ENCODE peak calls at places on chromosome 15, in ten cellular contexts. Q is dermis blood vessel endothelial cell; N is fibroblast of the conjunctiva; E is right cardiac atrium; D is KG1; O is K562; W is stimulated activated CD8-positive, alpha-beta memory T cell treated with anti-CD3 and anti-CD28 coated beads, Interleukin-4, amount 100 ng/mL, for 24 hours; C is NCI-H460; P is bronchial epithelial cell; L is T1000. M is an unnamed sample.

GRCh38 chr15:65981837-65982696 is 112.8 kb downstream of the RAB11A start:
- DNase-seq in Q (peak), N (no peak), E (no peak), D (no peak), O (peak), W (peak), C (no peak), P (peak), L (no peak), M (peak)

GRCh38 chr15:42286445-42287029 is 13.3 kb upstream of the TMEM87A start:
- DNase-seq in Q (no peak), N (peak), E (no peak), D (no peak), O (no peak), W (no peak), C (no peak), P (no peak), L (no peak), M (no peak)

GRCh38 chr15:95874625-95875024 is 455.9 kb upstream of the NR2F2 start:
- DNase-seq in Q (no peak), N (peak), E (no peak), D (no peak), O (no peak), W (no peak), C (no peak), P (no peak), L (no peak), M (no peak)

GRCh38 chr15:48363474-48363873 is 32.2 kb downstream of the DUT start:
- DNase-seq in Q (no peak), N (no peak), E (no peak), D (no peak), O (no peak), W (no peak), C (no peak), P (no peak), L (no peak), M (no peak)

GRCh38 chr15:25391971-25392733 is 46.7 kb downstream of the UBE3A start:
- DNase-seq in Q (no peak), N (peak), E (no peak), D (no peak), O (no peak), W (no peak), C (no peak), P (peak), L (no peak), M (no peak)

GRCh38 chr15:96264351-96264798 is 66.1 kb upstream of the NR2F2 start:
- DNase-seq in Q (no peak), N (no peak), E (no peak), D (no peak), O (peak), W (no peak), C (no peak), P (peak), L (no peak), M (no peak)

GRCh38 chr15:48759921-48760320 is 50.9 kb downstream of the CEP152 start:
- DNase-seq in Q (no peak), N (no peak), E (no peak), D (no peak), O (no peak), W (no peak), C (no peak), P (peak), L (no peak), M (no peak)

GRCh38 chr15:67091073-67091965 is 25.9 kb downstream of the SMAD3 start:
- DNase-seq in Q (peak), N (no peak), E (peak), D (peak), O (peak), W (peak), C (peak), P (peak), L (peak), M (peak)

GRCh38 chr15:38530113-38530512 is 34.5 kb downstream of the RASGRP1 start:
- DNase-seq in Q (no peak), N (no peak), E (no peak), D (no peak), O (no peak), W (no peak), C (no peak), P (no peak), L (no peak), M (no peak)

GRCh38 chr15:26971303-26972018 is 480 bp downstream of the GABRG3 start:
- DNase-seq in Q (no peak), N (no peak), E (peak), D (no peak), O (no peak), W (no peak), C (no peak), P (no peak), L (no peak), M (no peak)

GRCh38 chr15:63905131-63905530 is 71.4 kb upstream of the HERC1 start:
- DNase-seq in Q (no peak), N (no peak), E (no peak), D (no peak), O (no peak), W (no peak), C (no peak), P (no peak), L (no peak), M (no peak)

GRCh38 chr15:90957105-90957790 is 2.6 kb downstream of the RCCD1 start:
- DNase-seq in Q (peak), N (no peak), E (peak), D (no peak), O (no peak), W (no peak), C (no peak), P (no peak), L (peak), M (no peak)

GRCh38 chr15:54604963-54605362 is 591.8 kb downstream of the RSL24D1 start:
- DNase-seq in Q (no peak), N (no peak), E (no peak), D (no peak), O (no peak), W (no peak), C (no peak), P (no peak), L (no peak), M (no peak)

GRCh38 chr15:78003539-78004008 is 73.9 kb downstream of the TBC1D2B start:
- DNase-seq in Q (no peak), N (no peak), E (no peak), D (no peak), O (no peak), W (no peak), C (no peak), P (no peak), L (no peak), M (no peak)

GRCh38 chr15:24772256-24772655 is 96.7 kb downstream of the NPAP1 start:
- DNase-seq in Q (no peak), N (no peak), E (no peak), D (no peak), O (no peak), W (no peak), C (no peak), P (no peak), L (no peak), M (no peak)

GRCh38 chr15:29736745-29737023 is 85.6 kb downstream of the TJP1 start:
- DNase-seq in Q (peak), N (no peak), E (no peak), D (no peak), O (no peak), W (no peak), C (no peak), P (peak), L (no peak), M (no peak)

GRCh38 chr15:66881173-66881905 is 179.3 kb downstream of the SMAD6 start:
- DNase-seq in Q (no peak), N (no peak), E (no peak), D (no peak), O (no peak), W (no peak), C (no peak), P (no peak), L (no peak), M (no peak)

GRCh38 chr15:45134682-45135604 is 5.1 kb downstream of the DUOX1 start:
- DNase-seq in Q (no peak), N (no peak), E (no peak), D (no peak), O (no peak), W (no peak), C (no peak), P (no peak), L (no peak), M (no peak)

GRCh38 chr15:81279621-81280051 is 44.3 kb downstream of the STARD5 start:
- DNase-seq in Q (no peak), N (no peak), E (no peak), D (no peak), O (no peak), W (no peak), C (no peak), P (no peak), L (no peak), M (no peak)

GRCh38 chr15:85339976-85340665 is 40.3 kb upstream of the AKAP13 start:
- DNase-seq in Q (peak), N (no peak), E (no peak), D (no peak), O (no peak), W (no peak), C (no peak), P (no peak), L (no peak), M (no peak)

GRCh38 chr15:42456539-42456938 is 34.4 kb downstream of the ZNF106 start:
- DNase-seq in Q (no peak), N (no peak), E (no peak), D (no peak), O (no peak), W (no peak), C (no peak), P (no peak), L (no peak), M (no peak)

GRCh38 chr15:67103869-67104268 is 38.5 kb downstream of the SMAD3 start:
- DNase-seq in Q (peak), N (no peak), E (no peak), D (no peak), O (no peak), W (no peak), C (no peak), P (no peak), L (no peak), M (no peak)

GRCh38 chr15:82856397-82857170 is 47.2 kb downstream of the WHAMM start:
- DNase-seq in Q (no peak), N (no peak), E (no peak), D (no peak), O (no peak), W (no peak), C (no peak), P (no peak), L (no peak), M (no peak)

GRCh38 chr15:85837011-85837433 is 42.3 kb upstream of the KLHL25 start:
- DNase-seq in Q (peak), N (no peak), E (no peak), D (no peak), O (no peak), W (no peak), C (no peak), P (peak), L (no peak), M (no peak)

GRCh38 chr15:60932051-60932915 is 296.8 kb downstream of the RORA start:
- DNase-seq in Q (peak), N (no peak), E (peak), D (no peak), O (no peak), W (peak), C (peak), P (peak), L (peak), M (peak)

GRCh38 chr15:33608714-33609113 is 297.9 kb downstream of the RYR3 start:
- DNase-seq in Q (peak), N (no peak), E (no peak), D (no peak), O (no peak), W (no peak), C (no peak), P (no peak), L (no peak), M (no peak)

M was measured in T-helper 17 cell.